ENCODE peak calls at places on chromosomes 6 and 20, in four cellular contexts. One of them, this sample, is unnamed.

GRCh38 chr6:4732691-4733315 is 43.4 kb upstream of the CDYL start:
- DNase-seq in K562: peak
- DNase-seq in A549: peak
- DNase-seq in HepG2: peak
- DNase-seq in this sample: no peak

GRCh38 chr6:41518118-41518517 is 28.1 kb upstream of the FOXP4 start:
- DNase-seq in A549: no peak
- DNase-seq in HepG2: peak
- DNase-seq in K562: peak
- DNase-seq in this sample: no peak

GRCh38 chr6:160950507-160950906 is 41.1 kb upstream of the MAP3K4 start:
- DNase-seq in HepG2: no peak
- DNase-seq in K562: no peak
- DNase-seq in A549: peak
- DNase-seq in this sample: no peak

GRCh38 chr6:134456284-134456683 is 138.4 kb upstream of the SGK1 start:
- DNase-seq in A549: no peak
- DNase-seq in HepG2: no peak
- DNase-seq in K562: no peak
- DNase-seq in this sample: no peak

GRCh38 chr6:155201461-155202226 is 62.2 kb upstream of the CLDN20 start:
- DNase-seq in HepG2: no peak
- DNase-seq in A549: peak
- DNase-seq in K562: no peak
- DNase-seq in this sample: no peak

GRCh38 chr6:156948807-156949206 is 171.6 kb downstream of the ARID1B start:
- DNase-seq in HepG2: no peak
- DNase-seq in A549: peak
- DNase-seq in K562: no peak
- DNase-seq in this sample: no peak

GRCh38 chr6:118284736-118285360 is 263.2 kb upstream of the PLN start:
- DNase-seq in A549: no peak
- DNase-seq in K562: no peak
- DNase-seq in HepG2: no peak
- DNase-seq in this sample: no peak

GRCh38 chr6:33599413-33599911 is 19.4 kb upstream of the BAK1 start:
- DNase-seq in K562: no peak
- DNase-seq in A549: no peak
- DNase-seq in HepG2: no peak
- DNase-seq in this sample: no peak

GRCh38 chr20:12311102-12311865 is 393.6 kb downstream of the BTBD3 start:
- DNase-seq in K562: no peak
- DNase-seq in A549: no peak
- DNase-seq in HepG2: no peak
- DNase-seq in this sample: no peak

GRCh38 chr6:39228992-39229767 is at the start of gene KCNK5:
- DNase-seq in A549: peak
- DNase-seq in K562: peak
- DNase-seq in HepG2: peak
- DNase-seq in this sample: no peak

GRCh38 chr20:58650181-58650775 is 805 bp upstream of the STX16 start:
- DNase-seq in HepG2: no peak
- DNase-seq in K562: no peak
- DNase-seq in A549: no peak
- DNase-seq in this sample: no peak

GRCh38 chr6:79536615-79536968 is 638 bp downstream of the LCA5 start:
- DNase-seq in HepG2: no peak
- DNase-seq in A549: no peak
- DNase-seq in K562: peak
- DNase-seq in this sample: no peak

GRCh38 chr20:20368414-20369352 is 779 bp downstream of the INSM1 start:
- DNase-seq in A549: peak
- DNase-seq in K562: no peak
- DNase-seq in HepG2: no peak
- DNase-seq in this sample: no peak

GRCh38 chr6:145878591-145879295 is 64.1 kb upstream of the FBXO30 start:
- DNase-seq in HepG2: no peak
- DNase-seq in A549: no peak
- DNase-seq in K562: no peak
- DNase-seq in this sample: no peak

GRCh38 chr6:165871571-165871970 is 208.5 kb upstream of the PDE10A start:
- DNase-seq in HepG2: no peak
- DNase-seq in K562: no peak
- DNase-seq in A549: no peak
- DNase-seq in this sample: no peak

GRCh38 chr20:46210672-46211330 is 92.7 kb downstream of the CD40 start:
- DNase-seq in HepG2: no peak
- DNase-seq in K562: no peak
- DNase-seq in A549: no peak
- DNase-seq in this sample: no peak

GRCh38 chr20:45972500-45973183 is 639 bp upstream of the ZNF335 start:
- DNase-seq in HepG2: no peak
- DNase-seq in A549: no peak
- DNase-seq in K562: peak
- DNase-seq in this sample: no peak

GRCh38 chr6:48074368-48074767 is 36.6 kb downstream of the PTCHD4 start:
- DNase-seq in K562: no peak
- DNase-seq in A549: no peak
- DNase-seq in HepG2: no peak
- DNase-seq in this sample: no peak

GRCh38 chr6:56842602-56843475 is 112.1 kb upstream of the BEND6 start:
- DNase-seq in A549: peak
- DNase-seq in K562: peak
- DNase-seq in HepG2: no peak
- DNase-seq in this sample: no peak

GRCh38 chr6:27154696-27155095 is 92.8 kb upstream of the PRSS16 start:
- DNase-seq in K562: no peak
- DNase-seq in A549: no peak
- DNase-seq in HepG2: no peak
- DNase-seq in this sample: no peak

GRCh38 chr20:63116412-63117106 is 99.4 kb downstream of the YTHDF1 start:
- DNase-seq in K562: peak
- DNase-seq in A549: no peak
- DNase-seq in HepG2: no peak
- DNase-seq in this sample: no peak

GRCh38 chr6:132214716-132215115 is 186.6 kb downstream of the MOXD1 start:
- DNase-seq in HepG2: no peak
- DNase-seq in K562: no peak
- DNase-seq in A549: no peak
- DNase-seq in this sample: no peak

GRCh38 chr6:33886673-33887144 is 82.9 kb upstream of the MLN start:
- DNase-seq in K562: no peak
- DNase-seq in A549: no peak
- DNase-seq in HepG2: no peak
- DNase-seq in this sample: no peak

GRCh38 chr6:79431469-79431868 is 105.8 kb downstream of the LCA5 start:
- DNase-seq in A549: peak
- DNase-seq in HepG2: peak
- DNase-seq in K562: peak
- DNase-seq in this sample: no peak

GRCh38 chr6:13454286-13455221 is 32.8 kb downstream of the GFOD1 start:
- DNase-seq in A549: no peak
- DNase-seq in K562: peak
- DNase-seq in HepG2: no peak
- DNase-seq in this sample: peak

GRCh38 chr6:110529355-110529754 is 52.9 kb upstream of the SLC22A16 start:
- DNase-seq in A549: no peak
- DNase-seq in HepG2: no peak
- DNase-seq in K562: no peak
- DNase-seq in this sample: no peak

GRCh38 chr20:12237772-12238171 is 320.1 kb downstream of the BTBD3 start:
- DNase-seq in K562: no peak
- DNase-seq in A549: no peak
- DNase-seq in HepG2: no peak
- DNase-seq in this sample: no peak

GRCh38 chr20:47922280-47922675 is 137.0 kb upstream of the SULF2 start:
- DNase-seq in HepG2: peak
- DNase-seq in A549: peak
- DNase-seq in K562: no peak
- DNase-seq in this sample: no peak

GRCh38 chr6:138226011-138226410 is 7.7 kb upstream of the PBOV1 start:
- DNase-seq in K562: no peak
- DNase-seq in A549: no peak
- DNase-seq in HepG2: no peak
- DNase-seq in this sample: no peak

GRCh38 chr20:19501476-19502115 is 256.5 kb upstream of the RIN2 start:
- DNase-seq in HepG2: no peak
- DNase-seq in K562: no peak
- DNase-seq in A549: no peak
- DNase-seq in this sample: no peak

GRCh38 chr20:39986231-39986904 is 702.7 kb downstream of the MAFB start:
- DNase-seq in K562: no peak
- DNase-seq in HepG2: no peak
- DNase-seq in A549: peak
- DNase-seq in this sample: no peak

GRCh38 chr6:13538600-13538999 is 35.8 kb upstream of the SIRT5 start:
- DNase-seq in HepG2: no peak
- DNase-seq in A549: no peak
- DNase-seq in K562: no peak
- DNase-seq in this sample: no peak

GRCh38 chr6:35049885-35050284 is 91.3 kb downstream of the TCP11 start:
- DNase-seq in HepG2: no peak
- DNase-seq in A549: no peak
- DNase-seq in K562: peak
- DNase-seq in this sample: no peak

GRCh38 chr6:132275253-132275970 is 125.9 kb downstream of the MOXD1 start:
- DNase-seq in HepG2: no peak
- DNase-seq in K562: no peak
- DNase-seq in A549: no peak
- DNase-seq in this sample: no peak

GRCh38 chr6:68575765-68576439 is 59.2 kb upstream of the ADGRB3 start:
- DNase-seq in A549: peak
- DNase-seq in K562: peak
- DNase-seq in HepG2: no peak
- DNase-seq in this sample: no peak

GRCh38 chr6:7846971-7847818 is 63.4 kb downstream of the TXNDC5 start:
- DNase-seq in K562: peak
- DNase-seq in A549: no peak
- DNase-seq in HepG2: no peak
- DNase-seq in this sample: no peak

GRCh38 chr20:37479925-37480691 is 40.9 kb upstream of the NNAT start:
- DNase-seq in A549: no peak
- DNase-seq in HepG2: no peak
- DNase-seq in K562: no peak
- DNase-seq in this sample: no peak
- TF ChIP-seq RFX5 in A549: no peak
- TF ChIP-seq RFX5 in HepG2: no peak
- TF ChIP-seq RFX5 in K562: no peak
- TF ChIP-seq RFX5 in this sample: no peak

DNA sequence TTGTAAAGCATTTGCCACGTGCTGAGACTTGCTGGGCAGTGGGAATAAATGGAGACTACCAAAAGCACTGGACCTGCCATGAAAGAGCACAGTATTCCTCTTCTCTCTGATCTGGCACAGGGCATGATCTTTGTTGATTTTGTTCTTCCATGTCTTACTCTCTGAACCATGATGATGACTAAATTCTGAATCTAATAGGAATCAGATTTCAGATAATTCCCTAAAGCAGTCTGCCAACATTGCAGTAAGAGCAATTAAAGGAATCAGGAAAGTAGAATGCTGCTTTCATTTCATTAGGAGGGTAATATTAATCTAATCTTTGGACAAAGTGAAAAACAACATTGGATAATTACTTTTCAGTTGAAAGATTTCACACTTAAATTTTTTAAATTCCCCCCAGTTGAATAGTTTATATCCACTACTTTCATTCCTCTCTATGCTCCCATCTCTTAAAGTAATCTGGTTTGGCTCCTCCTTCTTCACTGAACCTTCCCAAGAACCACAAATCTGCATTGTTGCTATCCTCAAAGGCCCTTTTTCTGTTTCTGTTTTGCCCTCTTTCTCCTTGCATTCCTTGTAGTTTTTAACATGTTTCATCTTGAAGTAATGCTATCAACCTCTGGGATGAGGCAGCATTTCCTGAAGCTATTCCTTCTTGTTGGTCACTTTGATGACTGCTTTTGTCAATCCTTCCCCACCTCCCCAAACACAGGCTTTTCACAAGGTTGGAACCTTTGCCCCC is 243.2 kb upstream of the TENT5A start:
- DNase-seq in A549: no peak
- DNase-seq in HepG2: no peak
- DNase-seq in K562: no peak
- DNase-seq in this sample: no peak
- TF ChIP-seq JUNB in A549: no peak
- TF ChIP-seq JUNB in HepG2: no peak
- TF ChIP-seq JUNB in K562: no peak
- TF ChIP-seq JUNB in this sample: no peak

DNA sequence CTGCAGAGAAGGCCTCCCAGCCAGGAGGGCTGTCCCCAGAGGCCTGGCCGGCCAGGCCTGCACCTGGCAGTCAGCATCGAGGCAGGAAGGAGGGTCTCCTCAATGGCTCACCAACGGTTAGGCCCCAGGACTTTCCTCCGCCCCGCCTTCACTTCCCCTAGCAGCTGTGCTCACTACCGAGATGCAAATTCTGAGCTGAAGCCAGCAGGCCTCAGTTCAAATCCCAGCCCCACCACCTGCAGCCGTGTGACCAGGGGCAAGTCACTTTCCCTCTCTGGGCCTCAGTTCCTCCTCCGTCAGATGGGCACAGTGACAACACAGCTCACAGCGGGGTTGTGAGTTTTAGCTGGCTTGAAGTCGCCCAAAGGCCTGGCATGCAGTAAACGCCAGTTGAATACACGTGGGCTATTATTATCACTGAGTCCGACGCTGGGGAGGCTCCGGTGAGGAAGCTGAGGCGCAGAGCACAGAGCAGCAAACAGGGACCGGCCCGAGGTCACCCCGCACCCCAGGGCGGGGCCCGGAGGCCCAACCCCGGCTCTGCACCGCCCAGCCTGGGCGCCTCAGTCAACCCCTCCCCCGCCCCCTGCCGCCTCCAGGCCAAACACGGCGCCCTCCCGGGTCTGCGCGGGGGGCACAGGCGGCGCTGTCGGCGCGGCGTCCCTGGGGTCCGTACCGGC is 717 bp downstream of the E2F1 start:
- DNase-seq in K562: peak
- DNase-seq in HepG2: peak
- DNase-seq in A549: peak
- DNase-seq in this sample: peak
- TF ChIP-seq RFX5 in K562: no peak
- TF ChIP-seq RFX5 in HepG2: no peak
- TF ChIP-seq RFX5 in A549: no peak
- TF ChIP-seq RFX5 in this sample: no peak

GRCh38 chr20:1326031-1326930 is 2.7 kb downstream of the SDCBP2 start:
- DNase-seq in K562: no peak
- DNase-seq in A549: no peak
- DNase-seq in HepG2: no peak
- DNase-seq in this sample: no peak

GRCh38 chr20:1323830-1324597 is 4.9 kb downstream of the SDCBP2 start:
- DNase-seq in A549: no peak
- DNase-seq in K562: no peak
- DNase-seq in HepG2: no peak
- DNase-seq in this sample: no peak

GRCh38 chr20:1325173-1326030 is 3.5 kb downstream of the SDCBP2 start:
- DNase-seq in K562: peak
- DNase-seq in A549: peak
- DNase-seq in HepG2: peak
- DNase-seq in this sample: peak

GRCh38 chr20:1323256-1323655 is 5.7 kb downstream of the SDCBP2 start:
- DNase-seq in A549: no peak
- DNase-seq in K562: no peak
- DNase-seq in HepG2: no peak
- DNase-seq in this sample: no peak

GRCh38 chr20:1324598-1325172 is 4.3 kb downstream of the SDCBP2 start:
- DNase-seq in HepG2: no peak
- DNase-seq in K562: peak
- DNase-seq in A549: peak
- DNase-seq in this sample: no peak
- TF ChIP-seq JUNB in HepG2: no peak
- TF ChIP-seq JUNB in K562: no peak
- TF ChIP-seq JUNB in A549: no peak
- TF ChIP-seq JUNB in this sample: no peak

This sample was measured in GM12878.